ENCODE peak calls at places on chromosomes 5 and 9, in four cellular contexts. U, N, R and B are unnamed samples. For H3K36me3, the result is how much of the 10 kb centered on the place peaks cover.

GRCh38 chr5:169742773-169743296 is 105.8 kb downstream of the DOCK2 start:
- DNase-seq in N (peak), R (peak), U (no peak), B (peak)

GRCh38 chr5:172110921-172111873 is 76.8 kb downstream of the STK10 start:
- DNase-seq in U (no peak), R (peak), N (no peak), B (peak)

GRCh38 chr9:98971168-98971914 is 27.6 kb downstream of the COL15A1 start:
- DNase-seq in N (no peak), R (peak), U (no peak), B (peak)

GRCh38 chr9:136137321-136138054 is 18.8 kb upstream of the TMEM250 start:
- DNase-seq in R (no peak), U (no peak), N (no peak), B (no peak)

GRCh38 chr5:127313847-127314473 is 23.4 kb downstream of the MEGF10 start:
- DNase-seq in U (peak), R (peak), N (peak), B (no peak)

GRCh38 chr5:155943516-155944407 is 383.2 kb upstream of the SGCD start:
- DNase-seq in U (peak), R (peak), N (peak), B (peak)

GRCh38 chr9:98047002-98047401 is 9.5 kb upstream of the NANS start:
- DNase-seq in U (no peak), R (no peak), N (no peak), B (no peak)

GRCh38 chr5:143174714-143175398 is 228.6 kb downstream of the NR3C1 start:
- DNase-seq in U (no peak), N (no peak), R (peak), B (no peak)

GRCh38 chr5:133205649-133206048 is 153.8 kb downstream of the HSPA4 start:
- DNase-seq in N (no peak), R (peak), U (no peak), B (peak)

GRCh38 chr5:140043508-140043872 is 391 bp upstream of the NRG2 start:
- DNase-seq in R (no peak), U (no peak), N (no peak), B (peak)

GRCh38 chr9:125700791-125701190 is 6.2 kb downstream of the MAPKAP1 start:
- DNase-seq in N (no peak), R (no peak), U (no peak), B (peak)

GRCh38 chr5:31573494-31573893 is 41.4 kb downstream of the C5orf22 start:
- DNase-seq in R (no peak), U (no peak), N (no peak), B (no peak)

GRCh38 chr9:93827545-93828330 is 127.4 kb downstream of the BARX1 start:
- DNase-seq in R (peak), U (no peak), N (no peak), B (peak)

GRCh38 chr9:93900436-93900819 is 54.7 kb downstream of the BARX1 start:
- DNase-seq in R (no peak), U (no peak), N (peak), B (no peak)

GRCh38 chr5:6843821-6844220 is 130.6 kb downstream of the TENT4A start:
- DNase-seq in U (no peak), N (no peak), R (no peak), B (no peak)

GRCh38 chr9:73213300-73213699 is 61.6 kb downstream of the ANXA1 start:
- DNase-seq in N (no peak), R (no peak), U (no peak), B (no peak)

GRCh38 chr5:32909207-32909606 is 198.1 kb downstream of the NPR3 start:
- DNase-seq in N (no peak), U (no peak), R (peak), B (peak)

GRCh38 chr5:179914032-179914755 is 6.5 kb upstream of the TBC1D9B start:
- DNase-seq in U (no peak), N (no peak), R (peak), B (peak)

GRCh38 chr9:87375397-87376073 is 122.1 kb upstream of the DAPK1 start:
- DNase-seq in U (no peak), R (no peak), N (no peak), B (peak)

GRCh38 chr9:85487872-85488271 is 253.9 kb downstream of the AGTPBP1 start:
- DNase-seq in U (no peak), R (no peak), N (no peak), B (no peak)

GRCh38 chr9:93620881-93621820 is 44.8 kb downstream of the PHF2 start:
- DNase-seq in R (no peak), U (no peak), N (peak), B (no peak)

GRCh38 chr5:69217154-69217731 is 17.4 kb upstream of the CDK7 start:
- DNase-seq in N (peak), R (no peak), U (no peak), B (no peak)

DNA sequence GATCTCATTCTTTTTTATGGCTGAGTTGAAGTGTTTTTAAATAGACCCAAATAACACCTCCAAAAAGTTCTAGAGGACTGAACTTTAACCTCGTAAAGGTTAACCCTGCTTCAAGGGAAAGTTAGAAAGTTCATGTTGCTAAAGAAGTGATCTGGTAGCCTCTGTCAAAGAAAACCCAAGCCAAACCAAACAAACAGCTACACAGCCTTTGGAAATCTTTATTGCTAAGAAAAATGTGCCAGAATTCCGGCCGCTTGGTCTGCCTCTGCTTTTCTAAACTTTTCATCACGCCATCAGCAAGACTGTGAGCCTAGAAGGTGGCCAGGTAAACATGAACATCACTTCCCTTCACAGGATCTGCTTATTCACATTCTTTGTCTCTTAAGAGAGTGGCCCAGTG is 17.9 kb downstream of the FUBP3 start:
- DNase-seq in U (no peak), R (no peak), N (no peak), B (no peak)
- H3K36me3 ChIP-seq in U (under half), R (under half), N (under half), B (half or more)

GRCh38 chr5:33941090-33941489 is 4.9 kb downstream of the RXFP3 start:
- DNase-seq in N (no peak), U (no peak), R (no peak), B (no peak)

GRCh38 chr5:33939863-33940262 is 3.7 kb downstream of the RXFP3 start:
- DNase-seq in N (no peak), R (peak), U (no peak), B (peak)

GRCh38 chr5:33938881-33939280 is 2.7 kb downstream of the RXFP3 start:
- DNase-seq in U (no peak), R (no peak), N (no peak), B (no peak)

GRCh38 chr5:33944543-33945132 is 8.5 kb downstream of the RXFP3 start:
- DNase-seq in N (no peak), R (no peak), U (no peak), B (no peak)
- H3K36me3 ChIP-seq in N (under half), R (under half), U (under half), B (under half)

DNA sequence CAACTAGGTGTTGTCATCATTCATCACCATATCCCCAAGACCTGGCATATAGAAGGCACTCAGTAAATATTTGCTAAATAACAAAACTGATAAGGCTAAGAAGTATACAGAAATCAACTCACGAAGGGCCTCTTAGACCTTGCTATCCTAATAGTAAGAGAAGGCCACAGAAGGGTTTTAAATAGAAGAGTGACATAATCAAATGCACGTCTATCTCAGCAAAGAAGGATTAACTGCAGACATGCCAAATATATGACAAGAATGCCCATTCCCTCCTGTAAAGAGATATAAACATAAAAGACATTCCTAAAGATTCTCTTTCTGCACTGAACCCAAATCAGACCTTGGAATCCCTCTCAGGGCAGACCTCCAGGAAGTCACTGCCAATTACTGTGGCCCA is 34.1 kb downstream of the ECPAS start:
- DNase-seq in R (no peak), U (no peak), N (no peak), B (peak)
- H3K36me3 ChIP-seq in R (under half), U (under half), N (under half), B (under half)

DNA sequence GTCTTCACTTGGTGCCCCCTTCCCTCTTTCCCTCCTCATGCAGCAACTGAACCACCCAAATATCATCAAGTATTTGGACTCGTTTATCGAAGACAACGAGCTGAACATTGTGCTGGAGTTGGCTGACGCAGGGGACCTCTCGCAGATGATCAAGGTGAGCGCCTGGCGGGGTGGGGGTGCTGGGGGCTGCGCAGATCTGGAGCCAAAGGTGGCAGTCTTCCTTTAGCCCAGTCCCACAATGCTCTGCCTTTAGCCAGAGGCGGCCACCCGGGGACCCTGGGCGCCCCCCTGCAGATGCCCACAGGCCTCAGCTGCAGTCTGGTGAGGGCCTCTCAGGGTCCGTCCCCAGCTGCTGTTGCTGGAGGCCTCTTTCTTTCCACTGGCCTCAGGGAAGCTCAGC is 63.7 kb downstream of the NEK6 start:
- DNase-seq in R (no peak), U (no peak), N (no peak), B (no peak)
- H3K36me3 ChIP-seq in R (under half), U (under half), N (under half), B (half or more)

DNA sequence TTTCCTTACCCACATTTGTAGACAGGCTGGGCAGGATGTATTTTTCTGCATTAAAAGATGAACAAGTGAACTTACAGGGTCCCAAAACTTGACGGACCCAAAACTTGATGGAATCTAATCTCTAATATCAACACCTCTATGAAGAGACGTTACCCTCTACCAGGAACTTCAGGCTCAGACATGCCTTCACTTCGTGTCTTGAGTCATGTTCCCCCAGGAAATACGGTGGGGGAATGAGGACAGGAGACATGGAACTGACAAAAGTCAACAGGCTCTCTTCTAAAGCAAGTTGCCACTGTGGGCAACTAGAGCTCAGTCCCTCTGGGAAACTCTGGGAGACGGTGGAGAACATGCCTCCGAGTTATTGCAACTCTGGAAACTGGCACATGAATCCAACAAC is 196.1 kb downstream of the PAPPA start:
- DNase-seq in N (no peak), R (no peak), U (no peak), B (no peak)
- H3K36me3 ChIP-seq in N (under half), R (under half), U (under half), B (half or more)

GRCh38 chr5:103993028-103993427 is 430.4 kb upstream of the NUDT12 start:
- DNase-seq in U (no peak), R (no peak), N (no peak), B (no peak)

GRCh38 chr5:103990064-103990463 is 427.5 kb upstream of the NUDT12 start:
- DNase-seq in U (no peak), R (no peak), N (no peak), B (no peak)
- H3K36me3 ChIP-seq in U (under half), R (under half), N (under half), B (under half)

GRCh38 chr5:176388341-176389113 is at the start of the genes HIGD2A and NOP16:
- DNase-seq in U (peak), R (peak), N (peak), B (peak)

GRCh38 chr5:176386491-176386890 is 1.9 kb downstream of the NOP16 start:
- DNase-seq in R (no peak), N (no peak), U (no peak), B (no peak)

GRCh38 chr5:176388003-176388340 is 426 bp downstream of the NOP16 start:
- DNase-seq in N (no peak), U (no peak), R (no peak), B (peak)

GRCh38 chr5:176389114-176389768 is 690 bp downstream of the HIGD2A start:
- DNase-seq in N (no peak), R (no peak), U (no peak), B (no peak)

GRCh38 chr5:176387384-176387925 is 943 bp downstream of the NOP16 start:
- DNase-seq in N (no peak), R (no peak), U (no peak), B (peak)
- H3K36me3 ChIP-seq in N (under half), R (under half), U (under half), B (half or more)

GRCh38 chr9:106954974-106955850 is 92.2 kb downstream of the ZNF462 start:
- DNase-seq in R (no peak), U (no peak), N (no peak), B (no peak)
- H3K36me3 ChIP-seq in R (under half), U (under half), N (under half), B (under half)

GRCh38 chr5:150394912-150395689 is 17.6 kb downstream of the CD74 start:
- DNase-seq in N (no peak), R (no peak), U (no peak), B (no peak)

GRCh38 chr5:150396247-150396646 is 16.5 kb downstream of the CD74 start:
- DNase-seq in U (no peak), N (no peak), R (no peak), B (no peak)

GRCh38 chr5:150395690-150395979 is 17.1 kb downstream of the CD74 start:
- DNase-seq in R (no peak), N (no peak), U (no peak), B (no peak)

GRCh38 chr5:150392680-150393079 is 20.0 kb downstream of the CD74 start:
- DNase-seq in R (no peak), U (no peak), N (no peak), B (no peak)

DNA sequence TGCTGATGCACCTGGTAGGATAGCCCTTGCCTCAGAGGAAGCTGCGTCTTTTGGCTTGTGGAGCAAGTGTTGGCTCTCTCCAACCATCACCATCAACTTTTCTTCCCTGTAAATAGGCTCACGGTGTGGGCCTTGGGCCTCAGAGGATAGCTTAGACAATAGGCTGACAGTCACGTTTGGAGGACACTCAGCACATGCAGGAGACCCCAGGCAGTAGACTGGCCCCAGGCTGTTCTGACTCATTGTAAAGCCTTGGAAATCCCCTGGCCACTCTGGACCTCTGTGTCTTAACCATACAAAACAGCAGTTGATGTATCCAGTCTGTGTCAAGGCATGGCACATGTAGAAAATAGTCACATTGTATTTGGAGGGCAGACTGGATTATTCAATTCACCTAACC is 18.6 kb downstream of the CD74 start:
- DNase-seq in N (no peak), R (no peak), U (no peak), B (peak)
- H3K36me3 ChIP-seq in N (under half), R (under half), U (under half), B (half or more)